ENCODE peak calls at places on chromosomes 1 and 21, in eight cellular contexts. P is heart left ventricle, S is Peyer's patch, T is transverse colon, Z is right lobe of liver, F is endothelial cell of umbilical vein, X is H1, Y is body of pancreas. K is an unnamed sample. For H3K4me1, the result is how much of the 10 kb centered on the place peaks cover.

GRCh38 chr1:68372487-68372886 is 77.3 kb downstream of the RPE65 start:
- DNase-seq in T (no peak), Z (no peak), F (no peak), S (no peak), X (no peak), Y (no peak), P (no peak), K (no peak)

GRCh38 chr1:147504801-147505303 is 36.4 kb upstream of the BCL9 start:
- DNase-seq in Z (no peak), Y (no peak), P (no peak), X (peak), S (no peak), F (no peak), T (no peak), K (no peak)

GRCh38 chr1:155499263-155499662 is 63.3 kb downstream of the ASH1L start:
- DNase-seq in X (no peak), F (no peak), S (no peak), P (no peak), Z (no peak), Y (no peak), T (no peak), K (no peak)

GRCh38 chr1:24108334-24109165 is 3.4 kb downstream of the MYOM3 start:
- DNase-seq in F (peak), S (peak), X (no peak), T (peak), Z (no peak), Y (no peak), P (no peak), K (peak)

GRCh38 chr1:24374891-24375786 is 38.4 kb downstream of the STPG1 start:
- DNase-seq in Z (peak), P (no peak), Y (no peak), T (no peak), S (no peak), X (no peak), F (no peak), K (no peak)

GRCh38 chr1:185886671-185887070 is 152.5 kb downstream of the HMCN1 start:
- DNase-seq in S (no peak), F (no peak), X (no peak), Z (peak), P (no peak), T (no peak), Y (no peak), K (no peak)

GRCh38 chr1:68112835-68113243 is 62.4 kb upstream of the DIRAS3 start:
- DNase-seq in S (no peak), P (no peak), X (peak), Y (peak), F (peak), T (no peak), Z (no peak), K (no peak)

GRCh38 chr21:32298148-32298559 is 501 bp upstream of the MRAP start:
- DNase-seq in T (no peak), Y (no peak), P (no peak), S (no peak), Z (peak), X (no peak), F (no peak), K (no peak)

GRCh38 chr1:3135746-3136455 is 66.9 kb downstream of the PRDM16 start:
- DNase-seq in S (no peak), F (no peak), Y (no peak), Z (no peak), X (no peak), T (no peak), P (no peak), K (no peak)

GRCh38 chr1:40450491-40451237 is 388 bp downstream of the ZFP69B start:
- DNase-seq in X (peak), T (peak), P (no peak), Z (no peak), S (no peak), Y (peak), F (peak), K (peak)
- TF ChIP-seq POLR2A in X (no peak), T (no peak), P (no peak), Z (no peak), S (no peak), Y (no peak), F (no peak), K (no peak)

GRCh38 chr1:39196244-39197215 is 8.0 kb upstream of the MACF1 start:
- DNase-seq in F (peak), X (no peak), Y (no peak), Z (no peak), S (no peak), P (no peak), T (peak), K (no peak)
- H3K4me1 ChIP-seq in F (half or more), X (under half), Y (half or more), Z (half or more), S (under half), P (under half), T (under half), K (half or more)

GRCh38 chr1:203289281-203289981 is 15.9 kb upstream of the BTG2 start:
- DNase-seq in F (no peak), S (peak), Z (no peak), X (no peak), Y (peak), T (peak), P (peak), K (peak)
- TF ChIP-seq POLR2A in F (no peak), S (peak), Z (peak), X (no peak), Y (no peak), T (peak), P (no peak), K (no peak)

DNA sequence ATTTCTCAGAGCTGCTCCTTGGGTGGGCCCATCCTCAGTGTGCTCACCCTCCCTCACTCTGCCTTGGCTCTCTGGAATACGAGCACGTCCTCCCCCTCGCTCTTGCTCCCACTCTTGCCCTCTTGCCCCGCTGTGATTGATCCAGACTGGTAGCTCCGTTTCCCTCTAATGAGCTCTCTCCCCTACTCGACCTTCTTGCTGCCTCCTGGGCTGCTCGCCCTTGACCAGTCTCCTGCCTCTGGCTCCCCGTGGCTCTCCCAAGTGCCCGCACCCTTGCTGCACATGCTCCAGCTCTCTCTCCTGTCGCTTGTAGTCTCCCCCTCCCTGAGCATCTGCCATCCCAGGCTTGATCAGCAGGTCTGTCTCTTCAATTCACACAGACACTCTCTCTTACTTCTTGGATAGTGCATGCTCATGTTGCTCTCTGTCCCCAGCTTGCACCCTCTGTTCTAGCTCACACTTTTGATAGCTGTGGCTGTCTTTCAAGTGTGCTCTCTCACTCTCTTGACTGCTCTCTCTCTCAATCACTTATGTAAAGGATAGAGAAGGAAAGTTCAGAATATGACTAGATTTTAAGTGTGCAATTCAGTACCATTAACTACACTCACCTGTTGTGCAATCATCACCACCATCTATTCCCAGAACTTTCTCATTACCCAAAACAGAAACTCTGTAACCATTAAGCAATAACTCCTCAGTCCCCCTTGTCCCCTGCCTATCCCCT is 51.1 kb downstream of the PHC2 start:
- DNase-seq in Y (no peak), Z (no peak), S (no peak), X (no peak), F (no peak), T (no peak), P (peak), K (no peak)
- H3K4me1 ChIP-seq in Y (under half), Z (under half), S (under half), X (under half), F (under half), T (under half), P (under half), K (under half)

K was measured in spleen.